ENCODE peak calls at places on chromosomes 5 and 9, in four cellular contexts. J, S, N and A are unnamed samples. For H3K27me3, the result is how much of the 10 kb centered on the place peaks cover.

GRCh38 chr5:56829137-56829536 is 13.8 kb downstream of the MAP3K1 start:
- DNase-seq in J (no peak), S (peak), N (no peak), A (no peak)

GRCh38 chr5:72531496-72532190 is 24.4 kb upstream of the ZNF366 start:
- DNase-seq in J (no peak), S (no peak), N (no peak), A (no peak)

GRCh38 chr9:123167474-123167873 is 100.9 kb downstream of the STRBP start:
- DNase-seq in J (no peak), S (no peak), N (no peak), A (no peak)

GRCh38 chr5:134184155-134185135 is 7.7 kb upstream of the SKP1 start:
- DNase-seq in J (peak), S (peak), N (peak), A (peak)

GRCh38 chr9:124263158-124263557 is 5.4 kb downstream of the NEK6 start:
- DNase-seq in J (no peak), S (no peak), N (no peak), A (no peak)

GRCh38 chr5:146218163-146218562 is 14.8 kb downstream of the RBM27 start:
- DNase-seq in J (no peak), S (no peak), N (no peak), A (no peak)

GRCh38 chr5:147017621-147018020 is 139.1 kb upstream of the PPP2R2B start:
- DNase-seq in J (no peak), S (no peak), N (no peak), A (no peak)

GRCh38 chr5:79050513-79050912 is 19.0 kb downstream of the DMGDH start:
- DNase-seq in J (no peak), S (no peak), N (no peak), A (no peak)

GRCh38 chr5:6365142-6365976 is 13.0 kb downstream of the MED10 start:
- DNase-seq in J (no peak), S (no peak), N (no peak), A (no peak)

GRCh38 chr9:107481035-107481434 is 8.5 kb downstream of the KLF4 start:
- DNase-seq in J (no peak), S (no peak), N (no peak), A (no peak)

GRCh38 chr9:94649100-94649855 is 10.0 kb upstream of the FBP1 start:
- DNase-seq in J (no peak), S (no peak), N (no peak), A (no peak)

GRCh38 chr5:132099905-132100304 is 26.3 kb downstream of the CSF2 start:
- DNase-seq in J (no peak), S (no peak), N (no peak), A (no peak)

GRCh38 chr9:136095495-136096058 is 488 bp upstream of the NACC2 start:
- DNase-seq in J (no peak), S (no peak), N (no peak), A (no peak)

GRCh38 chr5:54969856-54970828 is 15.3 kb downstream of the ESM1 start:
- DNase-seq in J (peak), S (no peak), N (no peak), A (no peak)

GRCh38 chr5:128749584-128749983 is 211.5 kb upstream of the FBN2 start:
- DNase-seq in J (no peak), S (no peak), N (no peak), A (no peak)

GRCh38 chr5:170481839-170482238 is 22.0 kb upstream of the KCNIP1 start:
- DNase-seq in J (no peak), S (no peak), N (no peak), A (no peak)

GRCh38 chr5:60540855-60541805 is 158.8 kb downstream of the DEPDC1B start:
- DNase-seq in J (peak), S (no peak), N (no peak), A (no peak)

GRCh38 chr5:96048763-96049162 is 87.1 kb upstream of the ELL2 start:
- DNase-seq in J (no peak), S (no peak), N (no peak), A (no peak)

GRCh38 chr9:26604076-26604662 is 288.4 kb downstream of the CAAP1 start:
- DNase-seq in J (no peak), S (no peak), N (no peak), A (no peak)

GRCh38 chr9:91758491-91758981 is 191.5 kb downstream of the ROR2 start:
- DNase-seq in J (no peak), S (no peak), N (no peak), A (no peak)

GRCh38 chr5:116652196-116652729 is 77.6 kb upstream of the SEMA6A start:
- DNase-seq in J (peak), S (no peak), N (no peak), A (peak)

GRCh38 chr9:120770923-120771322 is 22.3 kb downstream of the FBXW2 start:
- DNase-seq in J (no peak), S (no peak), N (no peak), A (no peak)

GRCh38 chr9:14910178-14910805 is at the start of gene FREM1:
- DNase-seq in J (peak), S (no peak), N (no peak), A (no peak)

GRCh38 chr9:33637881-33638280 is 113.8 kb downstream of the ANKRD18B start:
- DNase-seq in J (no peak), S (no peak), N (no peak), A (no peak)

GRCh38 chr5:7382588-7382987 is 13.3 kb upstream of the ADCY2 start:
- DNase-seq in J (no peak), S (no peak), N (no peak), A (no peak)

GRCh38 chr5:54870251-54870650 is 115.1 kb downstream of the ESM1 start:
- DNase-seq in J (no peak), S (no peak), N (no peak), A (no peak)

GRCh38 chr5:125890387-125890955 is 532.7 kb upstream of the GRAMD2B start:
- DNase-seq in J (no peak), S (no peak), N (no peak), A (no peak)

GRCh38 chr9:106583751-106584150 is 279.2 kb upstream of the ZNF462 start:
- DNase-seq in J (no peak), S (no peak), N (no peak), A (no peak)

GRCh38 chr5:52884453-52884852 is 96.7 kb downstream of the ITGA1 start:
- DNase-seq in J (no peak), S (no peak), N (no peak), A (no peak)

GRCh38 chr9:116800885-116801284 is 113.8 kb downstream of the TRIM32 start:
- DNase-seq in J (no peak), S (no peak), N (no peak), A (no peak)

GRCh38 chr9:105290401-105290800 is 46.0 kb downstream of the SLC44A1 start:
- DNase-seq in J (no peak), S (no peak), N (no peak), A (no peak)

GRCh38 chr5:39217365-39218281 is 1.7 kb downstream of the FYB1 start:
- DNase-seq in J (peak), S (peak), N (no peak), A (peak)
- H3K27me3 ChIP-seq in J (under half), S (under half), N (under half), A (under half)

GRCh38 chr5:181045316-181045715 is 5.2 kb downstream of the BTNL9 start:
- DNase-seq in J (no peak), S (no peak), N (no peak), A (no peak)
- H3K27me3 ChIP-seq in J (under half), S (under half), N (half or more), A (under half)

GRCh38 chr9:132547976-132548730 is 34.3 kb upstream of the BARHL1 start:
- DNase-seq in J (no peak), S (no peak), N (no peak), A (no peak)

GRCh38 chr9:132545578-132545977 is 36.8 kb upstream of the BARHL1 start:
- DNase-seq in J (no peak), S (no peak), N (no peak), A (no peak)

GRCh38 chr9:132547436-132547835 is 35.0 kb upstream of the BARHL1 start:
- DNase-seq in J (no peak), S (no peak), N (no peak), A (no peak)

GRCh38 chr9:132546148-132547051 is 36.0 kb upstream of the BARHL1 start:
- DNase-seq in J (peak), S (no peak), N (no peak), A (no peak)

GRCh38 chr9:132547052-132547431 is 35.4 kb upstream of the BARHL1 start:
- DNase-seq in J (no peak), S (no peak), N (no peak), A (no peak)
- H3K27me3 ChIP-seq in J (under half), S (under half), N (half or more), A (under half)

DNA sequence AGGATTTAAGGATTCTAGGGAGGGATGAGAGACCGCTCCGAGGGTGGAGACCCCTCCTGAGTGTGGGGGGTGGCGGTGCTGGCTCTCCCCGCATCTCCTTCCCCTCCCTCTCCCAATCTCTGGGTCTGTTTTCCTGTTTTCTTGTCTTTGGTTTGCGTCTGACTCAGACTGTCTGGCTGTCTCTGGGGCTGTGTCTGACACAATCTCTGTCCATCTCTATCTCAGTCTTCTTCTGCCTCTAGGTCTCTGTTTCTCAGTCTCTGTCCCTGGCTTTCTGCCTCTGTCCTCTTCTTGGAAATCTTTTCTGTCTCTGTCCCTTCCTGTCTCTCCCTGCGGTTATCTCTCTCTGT is 196 bp upstream of the GRM6 start:
- DNase-seq in J (no peak), S (no peak), N (no peak), A (no peak)
- H3K27me3 ChIP-seq in J (under half), S (under half), N (half or more), A (under half)

DNA sequence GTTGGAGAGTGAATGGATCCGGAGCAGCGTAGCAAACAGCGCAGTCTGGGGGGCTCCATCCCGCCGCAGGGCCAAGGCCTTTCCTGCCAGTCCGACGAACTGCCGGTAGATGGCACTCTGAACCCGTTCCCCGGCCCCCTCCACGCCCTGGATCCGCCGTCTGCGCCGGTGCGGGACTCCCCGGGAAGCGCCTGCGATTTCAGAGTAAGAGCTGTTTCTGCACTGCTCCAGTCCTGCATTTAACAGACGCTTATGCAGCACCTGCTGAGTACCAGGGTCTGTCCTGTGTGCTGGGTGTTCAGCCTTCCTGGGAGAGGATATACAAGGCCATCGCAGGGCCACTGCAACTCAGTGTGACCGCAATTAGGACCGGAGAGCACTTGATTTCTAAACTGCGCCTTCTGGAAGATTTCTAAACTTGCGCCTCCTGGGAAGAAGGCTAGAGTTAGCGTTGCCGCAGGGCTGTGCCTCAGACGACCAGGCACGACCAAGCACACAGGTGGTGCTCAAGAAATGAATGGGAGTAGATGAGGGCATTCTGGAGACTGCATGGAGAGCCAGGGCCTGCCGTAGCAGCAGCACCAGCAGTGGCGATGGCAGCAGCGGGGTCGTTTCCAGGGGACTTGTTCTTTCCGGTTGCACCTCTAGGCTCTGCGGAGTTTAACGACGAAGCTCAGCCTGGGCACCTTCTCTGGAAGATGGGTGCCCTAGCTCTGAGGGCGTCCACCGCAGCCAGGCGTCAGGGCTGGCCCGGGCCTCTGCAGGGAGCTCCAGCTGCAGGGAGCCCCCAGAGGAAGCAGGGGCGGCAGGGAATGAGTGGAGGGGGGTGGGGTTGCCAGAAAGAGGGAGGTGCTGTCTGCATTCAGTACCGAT is 14.3 kb upstream of the TIFAB start:
- DNase-seq in J (peak), S (peak), N (no peak), A (no peak)
- H3K27me3 ChIP-seq in J (under half), S (under half), N (half or more), A (under half)

DNA sequence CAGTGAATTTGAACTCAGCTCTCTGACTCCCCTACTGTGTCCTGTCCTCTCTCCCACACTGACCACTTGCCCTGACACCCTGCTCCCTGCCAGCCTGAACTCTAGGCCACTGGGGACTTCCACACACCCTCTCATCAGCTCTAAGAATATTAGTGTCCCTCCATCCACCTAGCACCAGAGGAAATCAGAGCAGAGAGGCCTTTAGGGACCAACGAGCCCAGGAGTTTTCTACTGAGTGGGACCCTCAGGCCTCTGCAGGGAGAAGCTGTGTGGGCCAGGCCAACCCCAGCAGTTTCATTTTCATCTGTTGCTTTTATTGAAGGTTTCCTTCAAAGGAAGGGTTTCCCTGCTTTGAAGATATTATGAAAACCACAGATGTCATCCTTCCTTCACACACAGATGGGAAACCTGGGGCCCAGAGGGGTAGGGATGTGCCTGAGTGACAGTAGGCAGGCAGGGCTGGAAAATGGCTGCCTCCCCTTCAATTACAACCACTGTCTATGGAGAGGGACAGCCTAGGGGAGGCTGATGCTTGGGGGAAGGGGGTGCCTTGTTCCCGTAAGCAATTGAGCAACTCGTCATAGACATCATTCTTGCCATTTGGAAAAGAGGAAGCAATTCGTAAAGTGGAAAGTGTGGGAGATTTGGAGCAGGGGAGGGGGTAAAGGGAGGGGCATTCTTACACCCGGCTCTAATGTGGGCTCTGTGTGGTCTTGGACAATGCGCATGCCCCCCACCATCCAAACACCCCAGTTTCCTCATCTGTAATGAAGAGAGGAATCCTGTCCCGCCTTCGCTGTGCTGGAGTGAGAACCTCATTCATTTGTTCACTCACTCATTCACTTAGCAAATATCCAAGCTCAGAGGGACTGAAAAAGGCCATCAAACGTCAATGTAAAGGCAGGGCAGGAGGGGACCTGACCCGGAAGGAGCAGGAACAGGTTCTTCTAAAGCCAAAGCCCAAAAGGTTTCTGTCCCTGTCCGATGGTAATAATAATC is 3.9 kb downstream of the GLIPR2 start:
- DNase-seq in J (no peak), S (no peak), N (no peak), A (no peak)
- H3K27me3 ChIP-seq in J (under half), S (under half), N (under half), A (under half)

DNA sequence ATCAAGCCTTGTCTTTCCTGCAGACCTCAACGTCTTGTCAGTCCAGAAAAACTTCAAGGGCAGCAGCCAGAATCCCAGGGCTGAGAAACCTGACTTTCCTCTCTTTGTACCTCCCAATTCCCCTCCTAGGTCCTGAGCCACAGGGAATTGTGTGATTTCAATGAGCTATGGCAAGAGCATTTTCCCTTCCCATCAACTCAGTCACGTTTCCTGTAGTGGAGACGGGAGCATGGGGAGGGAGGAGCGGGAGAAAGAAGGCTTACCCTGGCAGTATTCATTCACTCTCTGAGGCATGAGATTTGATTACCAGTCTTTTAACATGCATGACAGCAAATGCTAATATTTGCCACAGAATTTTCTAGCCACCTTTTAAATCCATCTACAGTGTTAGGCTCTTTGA is 109.4 kb upstream of the TBCA start:
- DNase-seq in J (no peak), S (no peak), N (no peak), A (no peak)
- H3K27me3 ChIP-seq in J (under half), S (under half), N (under half), A (under half)

GRCh38 chr5:159100928-159101646 is 1.4 kb upstream of the EBF1 start:
- DNase-seq in J (no peak), S (no peak), N (no peak), A (no peak)
- H3K27me3 ChIP-seq in J (under half), S (under half), N (half or more), A (under half)